ENCODE peak calls at places on chromosomes 12 and 14, in four cellular contexts. One of them, this sample, is unnamed. For H3K4me1, the result is how much of the 10 kb centered on the place peaks cover.

GRCh38 chr12:95763809-95764253 is 26.7 kb downstream of the NTN4 start:
- DNase-seq in HepG2: peak
- DNase-seq in K562: no peak
- DNase-seq in HCT116: peak
- DNase-seq in this sample: peak

GRCh38 chr12:57018906-57019305 is 2.6 kb upstream of the TAC3 start:
- DNase-seq in HepG2: no peak
- DNase-seq in K562: no peak
- DNase-seq in HCT116: no peak
- DNase-seq in this sample: no peak

GRCh38 chr14:82657186-82657675 is 1123.6 kb upstream of the SEL1L start:
- DNase-seq in HepG2: no peak
- DNase-seq in K562: no peak
- DNase-seq in HCT116: no peak
- DNase-seq in this sample: no peak

GRCh38 chr14:20969336-20969735 is 14.0 kb downstream of the RNASE2 start:
- DNase-seq in HepG2: no peak
- DNase-seq in K562: no peak
- DNase-seq in HCT116: no peak
- DNase-seq in this sample: no peak

GRCh38 chr12:69555461-69555860 is 29.8 kb upstream of the CCT2 start:
- DNase-seq in HepG2: no peak
- DNase-seq in K562: no peak
- DNase-seq in HCT116: no peak
- DNase-seq in this sample: no peak

GRCh38 chr14:61322799-61323290 is 1.5 kb downstream of the PRKCH start:
- DNase-seq in HepG2: no peak
- DNase-seq in K562: no peak
- DNase-seq in HCT116: peak
- DNase-seq in this sample: no peak

GRCh38 chr12:63940295-63940997 is 95.9 kb downstream of the SRGAP1 start:
- DNase-seq in HepG2: no peak
- DNase-seq in K562: no peak
- DNase-seq in HCT116: no peak
- DNase-seq in this sample: no peak

GRCh38 chr12:11081987-11082386 is 10.1 kb downstream of the TAS2R43 start:
- DNase-seq in HepG2: no peak
- DNase-seq in K562: no peak
- DNase-seq in HCT116: no peak
- DNase-seq in this sample: no peak

GRCh38 chr12:9509464-9510166 is 98.1 kb downstream of the KLRB1 start:
- DNase-seq in HepG2: no peak
- DNase-seq in K562: no peak
- DNase-seq in HCT116: peak
- DNase-seq in this sample: no peak

GRCh38 chr12:55935742-55936151 is 4.8 kb downstream of the DGKA start:
- DNase-seq in HepG2: no peak
- DNase-seq in K562: no peak
- DNase-seq in HCT116: no peak
- DNase-seq in this sample: no peak

GRCh38 chr12:123150804-123151678 is at the start of gene PITPNM2:
- DNase-seq in HepG2: no peak
- DNase-seq in K562: peak
- DNase-seq in HCT116: no peak
- DNase-seq in this sample: no peak

GRCh38 chr14:23167006-23167847 is 16.2 kb downstream of the SLC7A8 start:
- DNase-seq in HepG2: no peak
- DNase-seq in K562: peak
- DNase-seq in HCT116: no peak
- DNase-seq in this sample: no peak

GRCh38 chr14:31819281-31819680 is 257.8 kb upstream of the ARHGAP5 start:
- DNase-seq in HepG2: no peak
- DNase-seq in K562: no peak
- DNase-seq in HCT116: no peak
- DNase-seq in this sample: no peak

GRCh38 chr12:110281549-110282342 is 699 bp downstream of the ATP2A2 start:
- DNase-seq in HepG2: no peak
- DNase-seq in K562: peak
- DNase-seq in HCT116: no peak
- DNase-seq in this sample: no peak

GRCh38 chr14:25103261-25103660 is 53.3 kb upstream of the STXBP6 start:
- DNase-seq in HepG2: no peak
- DNase-seq in K562: no peak
- DNase-seq in HCT116: no peak
- DNase-seq in this sample: no peak

GRCh38 chr12:119780786-119781434 is 96.2 kb downstream of the CIT start:
- DNase-seq in HepG2: peak
- DNase-seq in K562: peak
- DNase-seq in HCT116: peak
- DNase-seq in this sample: no peak

GRCh38 chr12:119772431-119772830 is 104.5 kb downstream of the PRKAB1 start:
- DNase-seq in HepG2: no peak
- DNase-seq in K562: no peak
- DNase-seq in HCT116: no peak
- DNase-seq in this sample: no peak

GRCh38 chr12:119770146-119770545 is 102.2 kb downstream of the PRKAB1 start:
- DNase-seq in HepG2: no peak
- DNase-seq in K562: no peak
- DNase-seq in HCT116: no peak
- DNase-seq in this sample: no peak

GRCh38 chr12:119775246-119775895 is 101.7 kb downstream of the CIT start:
- DNase-seq in HepG2: no peak
- DNase-seq in K562: no peak
- DNase-seq in HCT116: no peak
- DNase-seq in this sample: no peak
- TF ChIP-seq SIN3A in HepG2: no peak
- TF ChIP-seq SIN3A in K562: no peak
- TF ChIP-seq SIN3A in HCT116: no peak
- TF ChIP-seq SIN3A in this sample: no peak

GRCh38 chr12:125161712-125162023 is 96.4 kb downstream of the AACS start:
- DNase-seq in HepG2: no peak
- DNase-seq in K562: no peak
- DNase-seq in HCT116: no peak
- DNase-seq in this sample: no peak

GRCh38 chr12:125160556-125160955 is 95.3 kb downstream of the AACS start:
- DNase-seq in HepG2: no peak
- DNase-seq in K562: no peak
- DNase-seq in HCT116: no peak
- DNase-seq in this sample: no peak

GRCh38 chr12:125164541-125164940 is 99.3 kb downstream of the AACS start:
- DNase-seq in HepG2: no peak
- DNase-seq in K562: no peak
- DNase-seq in HCT116: no peak
- DNase-seq in this sample: no peak

GRCh38 chr12:125162489-125163028 is 97.3 kb downstream of the AACS start:
- DNase-seq in HepG2: no peak
- DNase-seq in K562: no peak
- DNase-seq in HCT116: no peak
- DNase-seq in this sample: no peak

DNA sequence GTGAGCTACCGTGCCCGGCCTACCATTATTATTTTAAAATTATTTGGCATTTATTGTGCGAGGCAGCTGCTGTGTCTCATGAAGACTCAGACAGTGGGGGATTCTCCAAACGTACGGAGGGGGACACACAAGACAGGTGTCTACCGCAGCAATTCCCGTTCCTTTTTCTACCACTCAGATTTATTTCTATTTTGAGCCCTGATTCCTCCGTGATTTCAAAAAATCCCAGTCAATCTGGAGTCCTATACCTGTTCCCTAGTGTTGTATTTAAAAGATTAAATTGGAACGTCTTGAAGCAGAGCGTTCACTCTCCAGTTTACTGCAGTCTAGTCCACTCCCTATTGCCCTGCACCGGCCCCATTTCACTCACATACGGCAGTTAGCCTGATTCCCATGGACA is 97.9 kb downstream of the AACS start:
- DNase-seq in HepG2: no peak
- DNase-seq in K562: no peak
- DNase-seq in HCT116: no peak
- DNase-seq in this sample: no peak
- TF ChIP-seq TCF7L2 in HepG2: no peak
- TF ChIP-seq TCF7L2 in K562: no peak
- TF ChIP-seq TCF7L2 in HCT116: no peak
- TF ChIP-seq TCF7L2 in this sample: no peak

DNA sequence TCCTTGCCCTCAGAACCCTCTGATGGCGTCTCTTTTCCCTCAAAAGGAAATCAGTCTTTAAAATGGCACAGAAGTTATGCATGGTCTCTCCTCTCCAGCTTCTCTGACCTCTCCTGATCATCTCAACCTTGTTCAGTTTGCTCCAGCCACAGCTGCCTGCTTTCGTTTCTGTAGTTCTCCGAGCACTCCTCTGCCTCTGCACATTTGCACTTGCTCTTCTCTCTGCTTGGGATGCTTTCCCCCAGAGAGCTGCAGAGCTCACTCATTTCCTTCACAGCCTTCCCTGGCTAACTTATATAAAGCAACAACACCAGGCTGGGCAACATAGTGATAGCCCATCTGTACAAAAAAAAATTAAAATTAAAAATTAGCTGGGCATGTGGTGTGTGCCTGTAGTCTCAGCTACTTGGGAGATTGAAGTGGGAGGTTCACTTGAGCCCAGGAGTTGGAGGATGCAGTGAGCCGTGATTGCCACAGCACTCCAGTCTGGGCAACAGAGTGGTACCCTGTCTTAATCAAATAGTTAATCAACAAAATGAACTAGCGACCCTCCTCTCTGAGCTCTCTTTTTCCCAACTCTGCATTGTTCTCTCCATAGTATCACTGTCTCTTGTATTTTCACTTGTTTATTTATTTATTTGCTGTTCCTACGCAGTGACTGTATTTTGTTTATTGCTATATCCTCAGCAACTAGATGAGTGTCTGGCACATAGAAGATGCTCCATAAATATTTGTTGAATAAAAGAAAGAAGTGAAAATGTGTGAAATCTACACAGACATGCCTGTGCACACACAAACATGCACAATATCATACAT is 37.7 kb downstream of the PPFIBP1 start:
- DNase-seq in HepG2: no peak
- DNase-seq in K562: no peak
- DNase-seq in HCT116: no peak
- DNase-seq in this sample: no peak
- H3K4me1 ChIP-seq in HepG2: under half
- H3K4me1 ChIP-seq in K562: under half
- H3K4me1 ChIP-seq in HCT116: under half
- H3K4me1 ChIP-seq in this sample: half or more

GRCh38 chr14:77271113-77271710 is at the start of gene NGB:
- DNase-seq in HepG2: no peak
- DNase-seq in K562: no peak
- DNase-seq in HCT116: no peak
- DNase-seq in this sample: no peak

GRCh38 chr14:77267937-77268699 is 2.9 kb downstream of the NGB start:
- DNase-seq in HepG2: no peak
- DNase-seq in K562: no peak
- DNase-seq in HCT116: no peak
- DNase-seq in this sample: no peak

GRCh38 chr14:77272261-77272660 is 1.3 kb upstream of the NGB start:
- DNase-seq in HepG2: no peak
- DNase-seq in K562: no peak
- DNase-seq in HCT116: no peak
- DNase-seq in this sample: no peak

GRCh38 chr14:77268989-77269595 is 1.9 kb downstream of the NGB start:
- DNase-seq in HepG2: no peak
- DNase-seq in K562: no peak
- DNase-seq in HCT116: no peak
- DNase-seq in this sample: no peak

GRCh38 chr14:77270361-77271112 is 469 bp downstream of the NGB start:
- DNase-seq in HepG2: no peak
- DNase-seq in K562: no peak
- DNase-seq in HCT116: no peak
- DNase-seq in this sample: no peak
- TF ChIP-seq SIN3A in HepG2: no peak
- TF ChIP-seq SIN3A in K562: no peak
- TF ChIP-seq SIN3A in HCT116: no peak
- TF ChIP-seq SIN3A in this sample: no peak

GRCh38 chr12:4589941-4590340 is 27.9 kb downstream of the DYRK4 start:
- DNase-seq in HepG2: no peak
- DNase-seq in K562: no peak
- DNase-seq in HCT116: no peak
- DNase-seq in this sample: no peak
- TF ChIP-seq TCF7L2 in HepG2: no peak
- TF ChIP-seq TCF7L2 in K562: no peak
- TF ChIP-seq TCF7L2 in HCT116: no peak
- TF ChIP-seq TCF7L2 in this sample: no peak

GRCh38 chr14:53949201-53949600 is 7.4 kb downstream of the BMP4 start:
- DNase-seq in HepG2: no peak
- DNase-seq in K562: no peak
- DNase-seq in HCT116: no peak
- DNase-seq in this sample: no peak
- H3K4me1 ChIP-seq in HepG2: half or more
- H3K4me1 ChIP-seq in K562: under half
- H3K4me1 ChIP-seq in HCT116: under half
- H3K4me1 ChIP-seq in this sample: under half

GRCh38 chr12:98838282-98838681 is 193.2 kb downstream of the APAF1 start:
- DNase-seq in HepG2: no peak
- DNase-seq in K562: no peak
- DNase-seq in HCT116: no peak
- DNase-seq in this sample: no peak
- TF ChIP-seq SIN3A in HepG2: no peak
- TF ChIP-seq SIN3A in K562: no peak
- TF ChIP-seq SIN3A in HCT116: no peak
- TF ChIP-seq SIN3A in this sample: no peak

GRCh38 chr12:92905258-92905810 is 23.8 kb downstream of the EEA1 start:
- DNase-seq in HepG2: no peak
- DNase-seq in K562: no peak
- DNase-seq in HCT116: no peak
- DNase-seq in this sample: no peak
- TF ChIP-seq TCF7L2 in HepG2: no peak
- TF ChIP-seq TCF7L2 in K562: no peak
- TF ChIP-seq TCF7L2 in HCT116: no peak
- TF ChIP-seq TCF7L2 in this sample: no peak

DNA sequence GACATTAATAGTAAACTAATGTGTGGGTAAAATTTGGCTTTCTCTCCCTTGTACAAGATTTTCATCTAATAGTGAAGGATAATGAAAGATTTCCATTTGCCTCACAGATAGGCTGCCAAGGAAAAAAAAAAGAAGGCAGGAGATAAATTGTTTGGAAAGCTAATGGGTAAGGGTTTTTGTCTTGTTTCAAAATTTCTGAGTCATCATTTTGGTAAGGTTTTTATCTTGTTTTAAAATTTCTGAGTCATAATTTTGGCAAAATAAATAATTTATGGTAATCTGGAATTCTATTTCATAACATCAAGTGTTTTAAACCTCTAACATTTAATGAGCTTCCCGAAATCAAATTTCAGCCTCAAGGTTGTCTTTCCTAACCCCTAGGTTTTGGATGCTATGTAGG is 1035.7 kb upstream of the FBXO33 start:
- DNase-seq in HepG2: no peak
- DNase-seq in K562: no peak
- DNase-seq in HCT116: no peak
- DNase-seq in this sample: no peak
- H3K4me1 ChIP-seq in HepG2: under half
- H3K4me1 ChIP-seq in K562: under half
- H3K4me1 ChIP-seq in HCT116: under half
- H3K4me1 ChIP-seq in this sample: under half

GRCh38 chr12:113190761-113191160 is 5.2 kb downstream of the RITA1 start:
- DNase-seq in HepG2: peak
- DNase-seq in K562: peak
- DNase-seq in HCT116: peak
- DNase-seq in this sample: no peak
- TF ChIP-seq SIN3A in HepG2: no peak
- TF ChIP-seq SIN3A in K562: no peak
- TF ChIP-seq SIN3A in HCT116: no peak
- TF ChIP-seq SIN3A in this sample: no peak

This sample was measured in Panc1.